ENCODE peak calls at places on chromosomes 13 and 19, in seven cellular contexts. T is EH; Q is EL; U is T-helper 17 cell; S is stimulated activated naive CD4-positive, alpha-beta T cell; J is amygdala; G is anterior cingulate cortex. H is an unnamed sample.

GRCh38 chr13:21620858-21621257 is 16.9 kb upstream of the MICU2 start:
- DNase-seq in U (no peak), J (no peak), G (no peak), T (no peak), S (no peak), Q (no peak), H (no peak)

GRCh38 chr13:50187352-50188029 is 172.2 kb downstream of the KCNRG start:
- DNase-seq in U (no peak), Q (no peak), S (no peak), J (no peak), T (no peak), G (no peak), H (no peak)

GRCh38 chr19:47446534-47447469 is 24.9 kb downstream of the SLC8A2 start:
- DNase-seq in S (peak), T (peak), U (no peak), J (no peak), G (peak), Q (peak), H (no peak)

GRCh38 chr13:50129923-50130685 is 114.9 kb downstream of the KCNRG start:
- DNase-seq in G (no peak), T (no peak), S (peak), U (peak), Q (peak), J (no peak), H (peak)

GRCh38 chr19:53333071-53333465 is 481 bp upstream of the ZNF845 start:
- DNase-seq in Q (no peak), G (peak), T (no peak), S (peak), J (no peak), U (no peak), H (no peak)

GRCh38 chr19:10384580-10384979 is 4.2 kb upstream of the TYK2 start:
- DNase-seq in J (no peak), S (no peak), Q (no peak), U (no peak), G (no peak), T (no peak), H (no peak)

GRCh38 chr19:48381178-48381950 is 10.0 kb downstream of the KDELR1 start:
- DNase-seq in G (no peak), U (no peak), S (no peak), Q (no peak), J (no peak), T (no peak), H (no peak)

GRCh38 chr13:20295956-20296355 is 63.8 kb upstream of the GJB6 start:
- DNase-seq in Q (no peak), J (no peak), U (no peak), G (no peak), S (no peak), T (no peak), H (no peak)

GRCh38 chr13:112756967-112757758 is 67.3 kb downstream of the ATP11A start:
- DNase-seq in T (no peak), Q (no peak), J (no peak), U (no peak), S (no peak), G (peak), H (no peak)

GRCh38 chr19:46713781-46714522 is 3.0 kb downstream of the PRKD2 start:
- DNase-seq in G (peak), Q (peak), T (peak), S (peak), J (no peak), U (peak), H (peak)

GRCh38 chr19:907183-907853 is 5.7 kb downstream of the R3HDM4 start:
- DNase-seq in G (no peak), U (no peak), S (no peak), T (no peak), Q (no peak), J (no peak), H (no peak)

GRCh38 chr13:77184455-77184854 is 142.4 kb downstream of the MYCBP2 start:
- DNase-seq in S (no peak), U (no peak), J (no peak), Q (no peak), G (no peak), T (no peak), H (no peak)

GRCh38 chr19:4841366-4841704 is 9.8 kb upstream of the TICAM1 start:
- DNase-seq in G (no peak), T (no peak), S (no peak), Q (no peak), J (no peak), U (no peak), H (no peak)

H was measured in central memory CD4-positive, alpha-beta T cell.